ENCODE peak calls at places on chromosomes 16 and 17, in six cellular contexts. One of them, this sample, is unnamed. For H3K36me3, H3K9me3 and H3K4me1, the result is how much of the 10 kb centered on the place peaks cover.

GRCh38 chr16:81694494-81695285 is 84.4 kb upstream of the PLCG2 start:
- DNase-seq in left ventricle myocardium inferior: no peak
- DNase-seq in adipocyte: no peak
- DNase-seq in NT2/D1: no peak
- DNase-seq in breast epithelium: no peak
- DNase-seq in OCI-LY7: no peak
- DNase-seq in this sample: no peak

GRCh38 chr16:65975049-65975708 is 391.3 kb upstream of the CDH5 start:
- DNase-seq in left ventricle myocardium inferior: no peak
- DNase-seq in NT2/D1: peak
- DNase-seq in breast epithelium: no peak
- DNase-seq in adipocyte: peak
- DNase-seq in OCI-LY7: no peak
- DNase-seq in this sample: peak

GRCh38 chr16:23537390-23537789 is 19.8 kb downstream of the EARS2 start:
- DNase-seq in left ventricle myocardium inferior: no peak
- DNase-seq in adipocyte: no peak
- DNase-seq in OCI-LY7: no peak
- DNase-seq in NT2/D1: no peak
- DNase-seq in breast epithelium: no peak
- DNase-seq in this sample: no peak

GRCh38 chr16:27706803-27707685 is 157.1 kb downstream of the KATNIP start:
- DNase-seq in left ventricle myocardium inferior: no peak
- DNase-seq in NT2/D1: no peak
- DNase-seq in breast epithelium: no peak
- DNase-seq in OCI-LY7: no peak
- DNase-seq in adipocyte: no peak
- DNase-seq in this sample: no peak

GRCh38 chr17:37564252-37564651 is 45.0 kb downstream of the SYNRG start:
- DNase-seq in left ventricle myocardium inferior: no peak
- DNase-seq in breast epithelium: no peak
- DNase-seq in NT2/D1: no peak
- DNase-seq in adipocyte: no peak
- DNase-seq in OCI-LY7: no peak
- DNase-seq in this sample: no peak

GRCh38 chr17:4769628-4770027 is 2.1 kb upstream of the TM4SF5 start:
- DNase-seq in NT2/D1: no peak
- DNase-seq in left ventricle myocardium inferior: no peak
- DNase-seq in breast epithelium: no peak
- DNase-seq in OCI-LY7: peak
- DNase-seq in adipocyte: peak
- DNase-seq in this sample: no peak

GRCh38 chr16:35365675-35366074 is 1906.3 kb downstream of the TP53TG3F start:
- DNase-seq in OCI-LY7: no peak
- DNase-seq in left ventricle myocardium inferior: no peak
- DNase-seq in breast epithelium: no peak
- DNase-seq in NT2/D1: no peak
- DNase-seq in adipocyte: no peak
- DNase-seq in this sample: peak

GRCh38 chr16:85302018-85302847 is 190.0 kb upstream of the CIBAR2 start:
- DNase-seq in adipocyte: no peak
- DNase-seq in OCI-LY7: no peak
- DNase-seq in breast epithelium: no peak
- DNase-seq in NT2/D1: no peak
- DNase-seq in left ventricle myocardium inferior: no peak
- DNase-seq in this sample: no peak

GRCh38 chr17:75450270-75450669 is 6.2 kb upstream of the TMEM94 start:
- DNase-seq in breast epithelium: no peak
- DNase-seq in OCI-LY7: no peak
- DNase-seq in adipocyte: no peak
- DNase-seq in NT2/D1: no peak
- DNase-seq in left ventricle myocardium inferior: no peak
- DNase-seq in this sample: no peak

GRCh38 chr17:77319211-77320031 is 178.7 kb downstream of the SEC14L1 start:
- DNase-seq in OCI-LY7: peak
- DNase-seq in left ventricle myocardium inferior: peak
- DNase-seq in NT2/D1: no peak
- DNase-seq in breast epithelium: peak
- DNase-seq in adipocyte: peak
- DNase-seq in this sample: peak

GRCh38 chr17:65048441-65048840 is 8.1 kb downstream of the GNA13 start:
- DNase-seq in breast epithelium: no peak
- DNase-seq in OCI-LY7: no peak
- DNase-seq in adipocyte: no peak
- DNase-seq in left ventricle myocardium inferior: no peak
- DNase-seq in NT2/D1: no peak
- DNase-seq in this sample: no peak

GRCh38 chr16:10878644-10879498 is 1.9 kb downstream of the CIITA start:
- DNase-seq in NT2/D1: no peak
- DNase-seq in breast epithelium: peak
- DNase-seq in adipocyte: peak
- DNase-seq in OCI-LY7: peak
- DNase-seq in left ventricle myocardium inferior: peak
- DNase-seq in this sample: peak

GRCh38 chr17:47223007-47223406 is 13.9 kb downstream of the MYL4 start:
- DNase-seq in adipocyte: no peak
- DNase-seq in breast epithelium: no peak
- DNase-seq in left ventricle myocardium inferior: no peak
- DNase-seq in OCI-LY7: no peak
- DNase-seq in NT2/D1: no peak
- DNase-seq in this sample: no peak

GRCh38 chr17:59287452-59287851 is 44.0 kb upstream of the YPEL2 start:
- DNase-seq in adipocyte: no peak
- DNase-seq in OCI-LY7: peak
- DNase-seq in breast epithelium: no peak
- DNase-seq in left ventricle myocardium inferior: no peak
- DNase-seq in NT2/D1: no peak
- DNase-seq in this sample: peak

GRCh38 chr16:69482410-69482951 is 58.1 kb downstream of the CYB5B start:
- DNase-seq in OCI-LY7: no peak
- DNase-seq in breast epithelium: peak
- DNase-seq in adipocyte: peak
- DNase-seq in left ventricle myocardium inferior: peak
- DNase-seq in NT2/D1: no peak
- DNase-seq in this sample: no peak

DNA sequence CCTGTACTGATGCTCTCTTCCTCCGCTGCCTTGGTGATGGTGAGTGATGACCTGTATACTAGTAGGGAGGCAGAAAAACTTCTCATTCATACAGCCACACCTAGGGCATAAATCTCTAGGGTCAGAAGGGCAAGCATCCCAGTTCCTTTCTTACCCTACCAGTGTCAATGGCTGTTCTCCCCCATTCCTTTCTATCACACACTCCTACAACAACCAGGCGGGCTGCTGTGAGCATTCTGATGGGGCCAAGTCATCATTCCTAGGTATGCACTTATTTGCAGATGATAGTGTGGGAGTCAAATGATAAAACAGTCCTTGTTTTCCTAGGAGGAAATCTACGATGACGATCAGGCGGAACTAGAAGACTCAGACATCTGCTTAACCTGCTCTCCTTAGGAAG is 14.0 kb upstream of the SLC6A4 start:
- DNase-seq in NT2/D1: no peak
- DNase-seq in OCI-LY7: no peak
- DNase-seq in left ventricle myocardium inferior: no peak
- DNase-seq in breast epithelium: no peak
- DNase-seq in adipocyte: no peak
- DNase-seq in this sample: no peak
- H3K36me3 ChIP-seq in NT2/D1: under half
- H3K36me3 ChIP-seq in OCI-LY7: half or more
- H3K36me3 ChIP-seq in left ventricle myocardium inferior: half or more
- H3K36me3 ChIP-seq in breast epithelium: under half
- H3K36me3 ChIP-seq in adipocyte: under half
- H3K36me3 ChIP-seq in this sample: under half

DNA sequence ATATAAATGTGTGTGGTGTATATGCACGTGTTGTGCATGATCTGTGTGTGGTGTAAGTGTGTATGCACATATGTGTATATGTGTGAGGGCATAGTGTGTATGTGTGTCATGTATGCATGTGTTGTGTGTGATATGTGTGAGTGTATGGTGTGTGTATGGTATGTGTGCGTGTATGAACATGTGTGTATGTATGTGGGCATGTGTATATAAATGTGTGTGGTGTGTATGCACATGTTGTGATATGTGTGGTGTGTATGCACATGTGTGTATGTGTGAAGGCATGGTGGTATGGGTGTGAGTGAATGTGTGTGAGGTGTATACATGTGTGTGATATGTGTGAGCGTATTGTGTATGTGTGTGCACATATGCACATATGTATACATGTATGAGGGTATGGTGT is 198.7 kb downstream of the RBFOX3 start:
- DNase-seq in adipocyte: no peak
- DNase-seq in OCI-LY7: no peak
- DNase-seq in left ventricle myocardium inferior: no peak
- DNase-seq in breast epithelium: no peak
- DNase-seq in NT2/D1: no peak
- DNase-seq in this sample: no peak
- H3K9me3 ChIP-seq in adipocyte: under half
- H3K9me3 ChIP-seq in OCI-LY7: under half
- H3K9me3 ChIP-seq in left ventricle myocardium inferior: under half
- H3K9me3 ChIP-seq in breast epithelium: under half
- H3K9me3 ChIP-seq in NT2/D1: under half
- H3K9me3 ChIP-seq in this sample: under half

DNA sequence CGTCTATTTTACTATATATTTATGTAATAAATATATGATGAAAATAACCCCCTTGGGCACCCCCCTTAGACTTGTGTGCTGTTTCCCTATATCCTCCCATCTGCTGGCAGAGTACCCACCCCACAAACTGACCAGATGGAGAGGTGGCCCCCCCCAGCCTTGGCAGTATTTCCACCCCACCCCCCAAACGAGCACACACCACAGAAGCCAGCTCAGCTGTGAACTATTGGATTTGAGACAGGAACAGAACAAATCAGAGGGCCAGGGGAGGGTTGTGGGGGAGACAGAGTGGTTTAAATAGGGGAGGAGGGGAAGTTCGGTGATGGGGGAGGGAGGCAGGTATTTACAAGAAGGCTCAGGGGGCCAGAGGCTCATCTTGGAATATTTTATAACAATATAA is 7.8 kb downstream of the NR1D1 start:
- DNase-seq in adipocyte: no peak
- DNase-seq in NT2/D1: no peak
- DNase-seq in left ventricle myocardium inferior: no peak
- DNase-seq in breast epithelium: no peak
- DNase-seq in OCI-LY7: no peak
- DNase-seq in this sample: no peak
- H3K4me1 ChIP-seq in adipocyte: under half
- H3K4me1 ChIP-seq in NT2/D1: under half
- H3K4me1 ChIP-seq in left ventricle myocardium inferior: half or more
- H3K4me1 ChIP-seq in breast epithelium: under half
- H3K4me1 ChIP-seq in OCI-LY7: under half
- H3K4me1 ChIP-seq in this sample: under half

GRCh38 chr17:49889500-49889899 is 41.6 kb upstream of the TAC4 start:
- DNase-seq in adipocyte: no peak
- DNase-seq in breast epithelium: no peak
- DNase-seq in left ventricle myocardium inferior: no peak
- DNase-seq in OCI-LY7: no peak
- DNase-seq in NT2/D1: no peak
- DNase-seq in this sample: no peak

GRCh38 chr17:49886036-49886435 is 38.2 kb upstream of the TAC4 start:
- DNase-seq in OCI-LY7: no peak
- DNase-seq in left ventricle myocardium inferior: no peak
- DNase-seq in adipocyte: no peak
- DNase-seq in breast epithelium: no peak
- DNase-seq in NT2/D1: no peak
- DNase-seq in this sample: no peak

GRCh38 chr17:49890077-49890821 is 42.4 kb upstream of the TAC4 start:
- DNase-seq in OCI-LY7: no peak
- DNase-seq in adipocyte: no peak
- DNase-seq in NT2/D1: no peak
- DNase-seq in left ventricle myocardium inferior: peak
- DNase-seq in breast epithelium: no peak
- DNase-seq in this sample: no peak

GRCh38 chr17:49887086-49887743 is 39.3 kb upstream of the TAC4 start:
- DNase-seq in OCI-LY7: no peak
- DNase-seq in adipocyte: no peak
- DNase-seq in left ventricle myocardium inferior: no peak
- DNase-seq in breast epithelium: peak
- DNase-seq in NT2/D1: peak
- DNase-seq in this sample: no peak

GRCh38 chr17:49887744-49888360 is 40.0 kb upstream of the TAC4 start:
- DNase-seq in NT2/D1: no peak
- DNase-seq in breast epithelium: peak
- DNase-seq in adipocyte: no peak
- DNase-seq in OCI-LY7: no peak
- DNase-seq in left ventricle myocardium inferior: no peak
- DNase-seq in this sample: no peak
- H3K36me3 ChIP-seq in NT2/D1: under half
- H3K36me3 ChIP-seq in breast epithelium: under half
- H3K36me3 ChIP-seq in adipocyte: under half
- H3K36me3 ChIP-seq in OCI-LY7: under half
- H3K36me3 ChIP-seq in left ventricle myocardium inferior: under half
- H3K36me3 ChIP-seq in this sample: under half

GRCh38 chr16:55892821-55893220 is 17.6 kb upstream of the CES5A start:
- DNase-seq in breast epithelium: no peak
- DNase-seq in left ventricle myocardium inferior: no peak
- DNase-seq in OCI-LY7: no peak
- DNase-seq in adipocyte: no peak
- DNase-seq in NT2/D1: no peak
- DNase-seq in this sample: no peak
- H3K9me3 ChIP-seq in breast epithelium: under half
- H3K9me3 ChIP-seq in left ventricle myocardium inferior: half or more
- H3K9me3 ChIP-seq in OCI-LY7: under half
- H3K9me3 ChIP-seq in adipocyte: under half
- H3K9me3 ChIP-seq in NT2/D1: half or more
- H3K9me3 ChIP-seq in this sample: under half